ENCODE peak calls at places on chromosomes 6 and 20, in four cellular contexts. L is GM12891, Z is HL-60, M is K562. E is an unnamed sample.

GRCh38 chr6:168377856-168378832 is 58.6 kb upstream of the DACT2 start:
- DNase-seq in L (no peak), Z (no peak), M (no peak), E (no peak)

GRCh38 chr6:119077643-119078448 is 618 bp downstream of the FAM184A start:
- DNase-seq in L (peak), Z (no peak), M (peak), E (no peak)

GRCh38 chr20:3788685-3789155 is 2.2 kb upstream of the CENPB start:
- DNase-seq in L (no peak), Z (no peak), M (no peak), E (no peak)

GRCh38 chr20:9617062-9617461 is 102.7 kb downstream of the LAMP5 start:
- DNase-seq in L (no peak), Z (peak), M (peak), E (no peak)

GRCh38 chr6:13764996-13765395 is 49.4 kb downstream of the MCUR1 start:
- DNase-seq in L (no peak), Z (no peak), M (no peak), E (peak)

GRCh38 chr6:11211235-11211634 is 21.2 kb downstream of the NEDD9 start:
- DNase-seq in L (no peak), Z (no peak), M (no peak), E (no peak)

GRCh38 chr6:162710438-162710837 is 17.1 kb downstream of the PRKN start:
- DNase-seq in L (no peak), Z (no peak), M (no peak), E (no peak)

GRCh38 chr6:85449388-85449817 is 480 bp upstream of the NT5E start:
- DNase-seq in L (peak), Z (no peak), M (no peak), E (peak)

GRCh38 chr20:5001174-5002076 is at the start of gene SLC23A2:
- DNase-seq in L (peak), Z (peak), M (peak), E (no peak)

GRCh38 chr6:121515615-121516265 is 80.3 kb downstream of the GJA1 start:
- DNase-seq in L (no peak), Z (no peak), M (no peak), E (no peak)

GRCh38 chr6:130933712-130934200 is 106.5 kb downstream of the SMLR1 start:
- DNase-seq in L (no peak), Z (no peak), M (no peak), E (no peak)

GRCh38 chr6:43938178-43939101 is 168.4 kb downstream of the VEGFA start:
- DNase-seq in L (no peak), Z (no peak), M (no peak), E (no peak)

GRCh38 chr20:20564279-20564678 is 148.2 kb downstream of the RALGAPA2 start:
- DNase-seq in L (no peak), Z (no peak), M (no peak), E (no peak)

GRCh38 chr20:36084897-36085617 is 69.5 kb upstream of the EPB41L1 start:
- DNase-seq in L (no peak), Z (peak), M (peak), E (no peak)

DNA sequence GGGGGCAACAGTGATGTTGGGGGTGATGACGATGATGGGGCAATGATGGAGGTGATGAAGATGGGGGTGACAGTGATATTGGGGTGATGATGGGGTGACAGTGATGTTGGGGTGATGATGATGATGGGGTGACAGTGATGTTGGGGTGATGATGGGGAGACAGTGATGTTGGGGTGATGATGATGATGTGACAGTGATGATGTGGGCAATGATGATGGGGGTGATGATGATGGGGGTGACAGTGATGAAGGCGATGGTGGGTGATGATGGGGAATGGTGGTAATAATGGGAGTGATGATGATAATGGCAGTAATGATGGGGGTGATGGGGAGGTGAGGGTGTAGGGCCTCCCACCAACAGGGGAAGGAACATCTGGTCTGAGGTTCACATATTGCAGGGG is 150.6 kb downstream of the ERMARD start:
- DNase-seq in L (no peak), Z (no peak), M (no peak), E (no peak)
- TF ChIP-seq SPI1 in L (no peak), Z (no peak), M (no peak), E (no peak)

DNA sequence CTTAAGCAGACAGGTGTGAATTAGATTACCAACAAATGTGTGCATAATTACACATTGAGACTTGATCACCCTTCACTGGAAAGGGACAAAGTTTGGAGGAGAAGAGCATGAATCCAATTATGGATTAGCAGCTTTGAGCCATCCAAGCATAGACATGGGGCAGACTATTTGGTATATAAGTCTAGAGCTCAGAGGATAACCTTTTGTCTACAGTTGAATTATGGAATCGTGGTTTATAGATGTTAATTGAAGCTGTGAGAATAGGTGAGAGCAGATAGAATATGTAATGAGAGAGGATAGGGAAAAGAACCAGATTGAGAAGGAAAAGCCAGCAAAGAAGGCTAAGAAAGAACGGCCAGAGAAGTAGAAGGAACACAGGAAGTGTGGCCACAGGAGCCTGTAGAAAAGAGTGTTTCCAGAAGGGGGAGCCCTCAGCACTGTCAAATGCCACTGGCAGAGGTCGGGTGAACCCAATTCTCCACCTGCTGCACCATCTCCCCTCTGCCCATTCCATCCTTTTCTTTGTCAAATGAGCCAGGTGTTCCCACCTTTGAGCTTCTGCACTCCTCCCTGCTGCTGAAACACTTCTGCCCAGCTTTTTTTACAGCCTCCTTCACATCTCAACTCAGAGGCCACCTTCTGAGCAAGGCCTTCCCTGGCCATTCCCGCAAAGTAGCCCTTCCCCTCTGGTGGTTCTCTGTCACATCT is 7.3 kb downstream of the DNTTIP1 start:
- DNase-seq in L (peak), Z (peak), M (peak), E (no peak)
- TF ChIP-seq SPI1 in L (peak), Z (no peak), M (peak), E (no peak)

DNA sequence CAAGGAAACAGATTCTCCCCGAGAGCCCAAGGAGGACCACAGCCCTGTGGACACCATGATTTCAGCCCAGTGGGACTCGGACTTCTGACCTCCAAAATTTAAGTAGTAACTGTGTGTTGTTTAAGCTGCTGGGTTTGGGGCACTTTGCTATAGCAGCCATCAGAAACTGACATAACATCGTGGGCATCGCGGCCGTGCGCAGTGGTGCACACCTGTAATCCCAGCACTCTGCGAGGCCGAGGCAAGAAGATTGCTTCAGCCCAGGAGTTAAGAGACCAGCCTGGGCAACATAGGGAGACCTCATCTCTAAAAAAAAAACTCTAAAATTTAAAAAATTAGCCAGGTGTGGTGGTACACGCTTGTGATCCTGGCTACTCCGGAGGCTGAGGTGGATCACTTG is 175.8 kb downstream of the PREX1 start:
- DNase-seq in L (no peak), Z (no peak), M (no peak), E (no peak)
- TF ChIP-seq SPI1 in L (no peak), Z (no peak), M (no peak), E (no peak)

GRCh38 chr6:5333653-5334052 is 72.3 kb downstream of the FARS2 start:
- DNase-seq in L (no peak), Z (no peak), M (no peak), E (no peak)
- TF ChIP-seq SPI1 in L (no peak), Z (no peak), M (no peak), E (no peak)

GRCh38 chr6:34243901-34244884 is 4.6 kb downstream of the SMIM29 start:
- DNase-seq in L (no peak), Z (peak), M (peak), E (no peak)
- TF ChIP-seq SPI1 in L (no peak), Z (no peak), M (peak), E (no peak)

GRCh38 chr6:15824851-15825250 is 162.0 kb upstream of the DTNBP1 start:
- DNase-seq in L (no peak), Z (no peak), M (no peak), E (no peak)

GRCh38 chr6:15822835-15823234 is 160.0 kb upstream of the DTNBP1 start:
- DNase-seq in L (no peak), Z (no peak), M (no peak), E (no peak)

GRCh38 chr6:15826814-15827213 is 164.0 kb upstream of the DTNBP1 start:
- DNase-seq in L (no peak), Z (no peak), M (peak), E (no peak)

GRCh38 chr6:15825332-15825930 is 162.6 kb upstream of the DTNBP1 start:
- DNase-seq in L (no peak), Z (no peak), M (no peak), E (no peak)

DNA sequence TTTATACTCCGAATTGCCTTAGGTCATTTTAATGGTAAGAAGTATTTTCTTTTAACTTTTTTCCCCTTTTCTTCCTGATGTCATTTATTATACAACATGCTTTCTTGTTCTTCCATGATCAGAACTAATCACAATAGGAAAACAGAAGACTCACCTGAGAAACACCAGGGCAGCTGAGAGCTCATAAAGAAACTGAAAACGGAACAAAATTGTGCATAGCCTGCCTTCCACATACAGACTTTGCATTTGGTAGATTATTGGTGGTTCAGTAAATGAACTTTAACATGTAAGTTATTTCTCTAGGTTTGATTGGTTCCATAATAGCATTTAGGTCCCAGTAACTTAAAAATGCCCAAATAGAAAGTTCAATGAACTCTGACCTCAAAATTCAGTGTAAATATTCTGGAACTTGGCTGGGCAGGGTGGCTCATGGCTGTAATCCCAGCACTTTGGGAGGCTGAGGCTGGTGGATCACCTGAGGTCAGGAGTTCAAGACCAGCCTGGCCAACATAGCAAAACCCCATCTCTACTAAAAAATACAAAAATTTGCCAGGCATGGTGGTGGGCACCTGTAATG is 161.1 kb upstream of the DTNBP1 start:
- DNase-seq in L (peak), Z (no peak), M (no peak), E (peak)
- TF ChIP-seq SPI1 in L (no peak), Z (no peak), M (no peak), E (no peak)

E was measured in GM12878.